ENCODE peak calls at places on chromosomes 1 and 21, in seven cellular contexts. One of them, this sample, is unnamed.
A peak's percentile ranks its signal among the peaks of the same experiment; 100 is the strongest.

GRCh38 chr1:77394166-77394565 is 112.3 kb downstream of the AK5 start:
- DNase-seq in left ventricle myocardium inferior: no peak
- DNase-seq in CD8-positive, alpha-beta memory T cell: no peak
- DNase-seq in psoas muscle: no peak
- DNase-seq in aorta: no peak
- DNase-seq in neural progenitor cell: no peak
- DNase-seq in uterus: no peak
- DNase-seq in this sample: no peak

GRCh38 chr1:200180821-200181220 is 153.3 kb downstream of the NR5A2 start:
- DNase-seq in CD8-positive, alpha-beta memory T cell: no peak
- DNase-seq in aorta: no peak
- DNase-seq in left ventricle myocardium inferior: no peak
- DNase-seq in psoas muscle: no peak
- DNase-seq in neural progenitor cell: no peak
- DNase-seq in uterus: no peak
- DNase-seq in this sample: no peak

GRCh38 chr1:245337829-245338484 is 183.2 kb downstream of the KIF26B start:
- DNase-seq in aorta: no peak
- DNase-seq in neural progenitor cell: no peak
- DNase-seq in psoas muscle: no peak
- DNase-seq in CD8-positive, alpha-beta memory T cell: no peak
- DNase-seq in uterus: no peak
- DNase-seq in left ventricle myocardium inferior: no peak
- DNase-seq in this sample: no peak

GRCh38 chr1:58884706-58885661 is 101.1 kb upstream of the JUN start:
- DNase-seq in neural progenitor cell: no peak
- DNase-seq in left ventricle myocardium inferior: peak; percentile 38
- DNase-seq in CD8-positive, alpha-beta memory T cell: no peak
- DNase-seq in uterus: no peak
- DNase-seq in psoas muscle: peak; percentile 52
- DNase-seq in aorta: no peak
- DNase-seq in this sample: no peak

GRCh38 chr1:214259353-214259982 is 21.5 kb upstream of the SMYD2 start:
- DNase-seq in psoas muscle: no peak
- DNase-seq in left ventricle myocardium inferior: no peak
- DNase-seq in neural progenitor cell: no peak
- DNase-seq in uterus: no peak
- DNase-seq in CD8-positive, alpha-beta memory T cell: no peak
- DNase-seq in aorta: no peak
- DNase-seq in this sample: no peak

GRCh38 chr21:43190544-43191340 is 21.9 kb downstream of the CRYAA start:
- DNase-seq in neural progenitor cell: no peak
- DNase-seq in CD8-positive, alpha-beta memory T cell: no peak
- DNase-seq in psoas muscle: no peak
- DNase-seq in aorta: peak; percentile 37
- DNase-seq in left ventricle myocardium inferior: no peak
- DNase-seq in uterus: no peak
- DNase-seq in this sample: peak; percentile 36

GRCh38 chr1:213684454-213684853 is 303.3 kb upstream of the PROX1 start:
- DNase-seq in uterus: no peak
- DNase-seq in aorta: no peak
- DNase-seq in psoas muscle: no peak
- DNase-seq in neural progenitor cell: no peak
- DNase-seq in left ventricle myocardium inferior: no peak
- DNase-seq in CD8-positive, alpha-beta memory T cell: no peak
- DNase-seq in this sample: no peak

GRCh38 chr21:36079010-36079649 is 9.3 kb downstream of the CBR1 start:
- DNase-seq in neural progenitor cell: no peak
- DNase-seq in uterus: no peak
- DNase-seq in CD8-positive, alpha-beta memory T cell: no peak
- DNase-seq in aorta: no peak
- DNase-seq in psoas muscle: no peak
- DNase-seq in left ventricle myocardium inferior: no peak
- DNase-seq in this sample: no peak

GRCh38 chr1:207152792-207153434 is 48.9 kb downstream of the C4BPA start:
- DNase-seq in uterus: no peak
- DNase-seq in neural progenitor cell: no peak
- DNase-seq in aorta: no peak
- DNase-seq in CD8-positive, alpha-beta memory T cell: no peak
- DNase-seq in psoas muscle: no peak
- DNase-seq in left ventricle myocardium inferior: no peak
- DNase-seq in this sample: no peak

GRCh38 chr1:198072177-198072576 is 84.6 kb upstream of the NEK7 start:
- DNase-seq in CD8-positive, alpha-beta memory T cell: no peak
- DNase-seq in psoas muscle: no peak
- DNase-seq in uterus: no peak
- DNase-seq in neural progenitor cell: no peak
- DNase-seq in left ventricle myocardium inferior: no peak
- DNase-seq in aorta: no peak
- DNase-seq in this sample: no peak

GRCh38 chr1:117930484-117930883 is 945 bp downstream of the WDR3 start:
- DNase-seq in CD8-positive, alpha-beta memory T cell: no peak
- DNase-seq in psoas muscle: no peak
- DNase-seq in uterus: no peak
- DNase-seq in left ventricle myocardium inferior: no peak
- DNase-seq in aorta: no peak
- DNase-seq in neural progenitor cell: peak; percentile 4
- DNase-seq in this sample: no peak

GRCh38 chr1:118333601-118334241 is 148.7 kb upstream of the SPAG17 start:
- DNase-seq in left ventricle myocardium inferior: no peak
- DNase-seq in aorta: no peak
- DNase-seq in psoas muscle: no peak
- DNase-seq in uterus: no peak
- DNase-seq in CD8-positive, alpha-beta memory T cell: no peak
- DNase-seq in neural progenitor cell: no peak
- DNase-seq in this sample: no peak

GRCh38 chr1:3179471-3179870 is 110.5 kb downstream of the PRDM16 start:
- DNase-seq in uterus: no peak
- DNase-seq in CD8-positive, alpha-beta memory T cell: no peak
- DNase-seq in psoas muscle: no peak
- DNase-seq in aorta: no peak
- DNase-seq in left ventricle myocardium inferior: no peak
- DNase-seq in neural progenitor cell: no peak
- DNase-seq in this sample: no peak

GRCh38 chr1:154912755-154913154 is 23.8 kb downstream of the PMVK start:
- DNase-seq in aorta: no peak
- DNase-seq in CD8-positive, alpha-beta memory T cell: no peak
- DNase-seq in left ventricle myocardium inferior: no peak
- DNase-seq in psoas muscle: no peak
- DNase-seq in neural progenitor cell: no peak
- DNase-seq in uterus: no peak
- DNase-seq in this sample: no peak
- H3K27ac ChIP-seq in aorta: no peak overlapping the region
- H3K27ac ChIP-seq in CD8-positive, alpha-beta memory T cell: no peak overlapping the region
- H3K27ac ChIP-seq in left ventricle myocardium inferior: peak overlapping the region; percentile 81
- H3K27ac ChIP-seq in psoas muscle: no peak overlapping the region
- H3K27ac ChIP-seq in neural progenitor cell: no peak overlapping the region
- H3K27ac ChIP-seq in uterus: no peak overlapping the region
- H3K27ac ChIP-seq in this sample: no peak overlapping the region

DNA sequence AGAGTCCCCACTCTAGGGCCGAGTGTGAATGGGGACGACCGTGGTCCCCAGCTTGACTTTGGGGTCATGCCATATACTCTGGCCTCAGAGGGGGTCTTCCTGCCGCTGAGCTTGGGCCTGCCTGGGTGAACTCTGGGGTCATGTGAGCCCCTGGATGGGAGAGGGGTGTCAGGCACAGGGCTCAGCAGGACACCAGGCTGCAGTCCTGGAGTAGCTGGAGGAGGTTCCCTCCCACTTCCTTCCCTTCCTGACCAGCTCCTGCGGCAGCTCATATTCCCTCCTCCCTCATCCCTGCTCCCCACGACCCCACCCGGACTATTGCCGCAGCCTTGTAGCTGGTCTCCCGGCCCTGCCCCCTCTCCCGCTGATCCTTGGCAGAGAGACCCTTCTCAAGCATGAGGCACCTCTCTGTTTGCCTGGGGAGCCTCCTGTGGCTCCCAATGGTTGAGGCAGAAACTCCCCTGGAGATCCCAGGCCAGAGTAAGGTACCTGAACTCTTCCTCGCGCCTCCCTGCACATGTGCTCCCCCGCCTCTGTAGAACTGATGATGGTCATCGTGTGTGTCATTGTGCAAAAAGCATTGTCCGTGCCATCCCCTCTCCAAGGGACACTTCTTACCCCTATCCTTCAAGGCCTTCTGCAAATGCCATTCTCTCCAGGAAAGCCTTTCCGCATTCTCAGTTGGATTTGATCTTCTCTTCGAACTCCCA is 1.8 kb downstream of the TNFRSF1B start:
- DNase-seq in uterus: no peak
- DNase-seq in CD8-positive, alpha-beta memory T cell: no peak
- DNase-seq in aorta: no peak
- DNase-seq in neural progenitor cell: peak; percentile 18
- DNase-seq in psoas muscle: no peak
- DNase-seq in left ventricle myocardium inferior: no peak
- DNase-seq in this sample: no peak
- H3K4me3 ChIP-seq in uterus: peak overlapping the region; percentile 58
- H3K4me3 ChIP-seq in CD8-positive, alpha-beta memory T cell: peak overlapping the region; percentile 91
- H3K4me3 ChIP-seq in aorta: no peak overlapping the region
- H3K4me3 ChIP-seq in neural progenitor cell: no peak overlapping the region
- H3K4me3 ChIP-seq in psoas muscle: peak overlapping the region; percentile 74
- H3K4me3 ChIP-seq in left ventricle myocardium inferior: peak overlapping the region; percentile 94
- H3K4me3 ChIP-seq in this sample: no peak overlapping the region

GRCh38 chr1:39671433-39671792 is 494 bp downstream of the NT5C1A start:
- DNase-seq in neural progenitor cell: peak; percentile 69
- DNase-seq in uterus: no peak
- DNase-seq in aorta: peak; percentile 85
- DNase-seq in CD8-positive, alpha-beta memory T cell: no peak
- DNase-seq in left ventricle myocardium inferior: peak; percentile 84
- DNase-seq in psoas muscle: peak; percentile 84
- DNase-seq in this sample: no peak
- H3K27me3 ChIP-seq in neural progenitor cell: peaks cover 100% of the 10 kb centered on the region
- H3K27me3 ChIP-seq in uterus: no peaks in the 10 kb centered on the region
- H3K27me3 ChIP-seq in aorta: no peaks in the 10 kb centered on the region
- H3K27me3 ChIP-seq in CD8-positive, alpha-beta memory T cell: peaks cover 27% of the 10 kb centered on the region
- H3K27me3 ChIP-seq in left ventricle myocardium inferior: peaks cover 19% of the 10 kb centered on the region
- H3K27me3 ChIP-seq in psoas muscle: no peaks in the 10 kb centered on the region
- H3K27me3 ChIP-seq in this sample: peaks cover 27% of the 10 kb centered on the region

GRCh38 chr1:204363335-204364114 is 3.8 kb upstream of the PLEKHA6 start:
- DNase-seq in psoas muscle: peak; percentile 59
- DNase-seq in aorta: peak; percentile 86
- DNase-seq in uterus: peak; percentile 73
- DNase-seq in neural progenitor cell: peak; percentile 84
- DNase-seq in CD8-positive, alpha-beta memory T cell: peak; percentile 82
- DNase-seq in left ventricle myocardium inferior: peak; percentile 73
- DNase-seq in this sample: no peak
- H3K27ac ChIP-seq in psoas muscle: no peak overlapping the region
- H3K27ac ChIP-seq in aorta: no peak overlapping the region
- H3K27ac ChIP-seq in uterus: peak overlapping the region; percentile 46
- H3K27ac ChIP-seq in neural progenitor cell: no peak overlapping the region
- H3K27ac ChIP-seq in CD8-positive, alpha-beta memory T cell: peak overlapping the region; percentile 32
- H3K27ac ChIP-seq in left ventricle myocardium inferior: peak overlapping the region; percentile 88
- H3K27ac ChIP-seq in this sample: no peak overlapping the region

This sample was measured in RWPE2.